ENCODE peak calls at places on chromosomes 13 and 19, in eight cellular contexts. C is right lobe of liver, F is activated B cell treated with CpG ODN at 0.5 μM for 24 hours, U is HL-60, O is glutamatergic neuron, X is K562, N is mammary epithelial cell, S is nephron progenitor cell. J is an unnamed sample.

GRCh38 chr13:113947321-113948033 is 26.4 kb downstream of the C13orf46 start:
- DNase-seq in N (peak; percentile 49), C (no peak), X (peak; percentile 32), U (no peak), S (no peak), O (no peak), F (no peak), J (no peak)

GRCh38 chr19:51712461-51713081 is 11.2 kb downstream of the HAS1 start:
- DNase-seq in X (no peak), N (peak; percentile 69), S (no peak), U (no peak), O (no peak), F (no peak), C (no peak), J (no peak)

GRCh38 chr19:52391135-52391534 is 6.5 kb upstream of the ZNF528 start:
- DNase-seq in N (no peak), C (no peak), F (no peak), X (no peak), O (no peak), U (no peak), S (no peak), J (no peak)

GRCh38 chr13:44573790-44574465 is 2.2 kb downstream of the TSC22D1 start:
- DNase-seq in U (no peak), F (no peak), N (peak; percentile 28), X (peak; percentile 9), S (peak; percentile 3), O (peak; percentile 40), C (no peak), J (peak; percentile 25)

GRCh38 chr19:16293133-16294085 is 31.2 kb upstream of the KLF2 start:
- DNase-seq in C (no peak), O (no peak), N (no peak), F (no peak), S (peak; percentile 19), X (peak; percentile 42), U (peak; percentile 61), J (no peak)

GRCh38 chr19:58274771-58275199 is 4.0 kb upstream of the ZNF8 start:
- DNase-seq in O (no peak), N (peak; percentile 10), U (no peak), F (no peak), X (no peak), S (no peak), C (no peak), J (no peak)

GRCh38 chr13:71625694-71626093 is 241.3 kb downstream of the DACH1 start:
- DNase-seq in S (no peak), C (no peak), F (no peak), U (no peak), O (no peak), N (no peak), X (no peak), J (no peak)

GRCh38 chr13:27419333-27419732 is 5.1 kb upstream of the GTF3A start:
- DNase-seq in U (no peak), C (no peak), O (no peak), S (no peak), X (no peak), N (peak; percentile 55), F (no peak), J (no peak)

GRCh38 chr19:28208745-28209144 is 1004.2 kb downstream of the UQCRFS1 start:
- DNase-seq in S (no peak), C (no peak), N (no peak), O (no peak), X (no peak), U (no peak), F (no peak), J (no peak)

GRCh38 chr13:21079761-21080730 is 18.7 kb upstream of the LATS2 start:
- DNase-seq in S (no peak), O (no peak), F (no peak), U (no peak), C (no peak), N (peak; percentile 64), X (no peak), J (no peak)

GRCh38 chr19:42286349-42287016 is 15.4 kb upstream of the PRR19 start:
- DNase-seq in O (no peak), C (peak; percentile 64), F (no peak), N (no peak), X (peak; percentile 66), U (no peak), S (no peak), J (no peak)

GRCh38 chr19:17264641-17264979 is at the start of gene USHBP1:
- DNase-seq in U (no peak), X (no peak), O (no peak), F (no peak), C (peak; percentile 54), S (no peak), N (no peak), J (no peak)

GRCh38 chr13:79440958-79441553 is 35.0 kb upstream of the RBM26 start:
- DNase-seq in F (no peak), U (no peak), X (no peak), S (no peak), N (no peak), C (no peak), O (no peak), J (no peak)

GRCh38 chr13:33575378-33575777 is 242.6 kb upstream of the RFC3 start:
- DNase-seq in F (no peak), N (no peak), C (no peak), X (no peak), O (no peak), S (no peak), U (no peak), J (no peak)

GRCh38 chr13:112248909-112249592 is 127.1 kb upstream of the SPACA7 start:
- DNase-seq in C (peak; percentile 81), N (no peak), X (no peak), U (no peak), O (no peak), S (no peak), F (no peak), J (no peak)

GRCh38 chr13:113835461-113836274 is 28.2 kb downstream of the GAS6 start:
- DNase-seq in F (no peak), O (peak; percentile 42), C (no peak), N (no peak), U (no peak), X (no peak), S (peak; percentile 31), J (no peak)

GRCh38 chr19:44847144-44848035 is 1.3 kb downstream of the NECTIN2 start:
- DNase-seq in X (peak; percentile 67), C (peak; percentile 77), N (peak; percentile 86), S (peak; percentile 65), F (no peak), O (peak; percentile 56), U (no peak), J (peak; percentile 14)

GRCh38 chr13:30354481-30355404 is 47.4 kb upstream of the KATNAL1 start:
- DNase-seq in U (no peak), F (no peak), N (no peak), S (no peak), X (no peak), C (peak; percentile 74), O (no peak), J (no peak)

GRCh38 chr19:16435238-16435911 is 36.4 kb downstream of the EPS15L1 start:
- DNase-seq in O (no peak), U (no peak), X (no peak), S (no peak), F (no peak), C (no peak), N (peak; percentile 64), J (no peak)

GRCh38 chr19:45035755-45036154 is 3.1 kb upstream of the CLASRP start:
- DNase-seq in S (no peak), X (no peak), O (no peak), U (no peak), C (no peak), F (no peak), N (no peak), J (no peak)

GRCh38 chr19:41249707-41250423 is 14.3 kb upstream of the HNRNPUL1 start:
- DNase-seq in U (no peak), S (no peak), X (no peak), N (peak; percentile 46), C (no peak), F (no peak), O (no peak), J (no peak)

GRCh38 chr19:37845932-37846331 is 60.5 kb downstream of the WDR87 start:
- DNase-seq in O (no peak), S (no peak), F (no peak), N (no peak), C (no peak), U (no peak), X (no peak), J (no peak)

GRCh38 chr13:66553391-66553790 is 676.7 kb downstream of the PCDH9 start:
- DNase-seq in N (no peak), F (no peak), S (no peak), O (no peak), X (no peak), U (no peak), C (no peak), J (no peak)

GRCh38 chr13:32426191-32426980 is 1.5 kb downstream of the N4BP2L1 start:
- DNase-seq in F (peak; percentile 34), X (no peak), C (peak; percentile 50), U (peak; percentile 43), N (no peak), S (no peak), O (no peak), J (peak; percentile 75)

GRCh38 chr19:8269724-8270123 is 38.4 kb downstream of the CD320 start:
- DNase-seq in O (no peak), C (peak; percentile 24), F (no peak), N (no peak), X (no peak), S (no peak), U (no peak), J (no peak)
- TF ChIP-seq CTCF in O (no peak), C (no peak), F (no peak), N (no peak), X (no peak), S (no peak), U (no peak), J (no peak)

GRCh38 chr19:49915271-49915670 is 13.7 kb upstream of the ATF5 start:
- DNase-seq in S (no peak), O (no peak), X (no peak), N (no peak), U (no peak), F (no peak), C (no peak), J (no peak)
- TF ChIP-seq CTCF in S (no peak), O (peak; percentile 42), X (peak; percentile 14), N (no peak), U (no peak), F (no peak), C (no peak), J (no peak)

DNA sequence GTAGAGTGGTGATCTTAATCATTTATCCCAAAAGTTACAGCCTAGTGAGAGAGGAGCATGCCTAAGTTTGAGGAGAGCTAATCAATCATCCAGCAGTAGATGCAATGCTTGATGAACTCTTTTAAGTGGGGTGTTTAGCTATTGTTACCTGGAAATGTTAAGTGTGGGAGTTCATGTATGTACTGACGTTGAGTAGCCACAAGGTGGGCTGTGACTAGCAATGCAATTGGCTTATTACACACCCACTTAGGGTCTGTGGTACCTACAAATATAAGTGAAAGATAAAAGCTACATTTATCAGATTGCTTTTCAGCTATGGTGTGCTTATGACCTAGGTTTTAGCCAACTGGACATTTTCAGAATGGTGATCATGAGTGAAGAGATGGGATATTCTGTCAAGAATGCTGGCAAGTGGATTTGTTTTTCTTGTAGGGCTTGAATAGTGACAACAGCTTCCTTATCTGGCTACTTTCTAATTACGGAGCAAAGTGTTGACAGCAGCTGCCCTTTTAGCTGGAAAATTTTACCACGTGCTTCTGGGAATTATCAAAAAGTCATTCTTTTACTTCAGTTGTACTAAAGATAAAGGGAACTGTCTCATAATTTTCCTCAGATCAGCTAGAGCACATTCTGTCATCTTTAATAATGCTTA is 170.6 kb downstream of the POSTN start:
- DNase-seq in X (no peak), U (no peak), F (no peak), S (no peak), C (no peak), O (no peak), N (no peak), J (no peak)
- TF ChIP-seq CTCF in X (no peak), U (no peak), F (no peak), S (no peak), C (no peak), O (peak; percentile 29), N (no peak), J (no peak)

GRCh38 chr13:24670927-24671326 is 9.3 kb upstream of the ATP12A start:
- DNase-seq in N (no peak), U (no peak), S (peak; percentile 30), O (no peak), X (peak; percentile 27), F (no peak), C (peak; percentile 25), J (no peak)
- TF ChIP-seq CTCF in N (peak; percentile 45), U (peak; percentile 7), S (no peak), O (no peak), X (peak; percentile 45), F (no peak), C (no peak), J (no peak)

J was measured in GM10248.